ENCODE peak calls at places on chromosomes 5 and 9, in four cellular contexts. V is stimulated activated naive B cell treated with anti-CD40 and anti-IgM and Interleukin-4, amounts not matched to agents 10 μg/mL and 1 μg/mL and 100 μg/mL, for 72 hours; U is ecto neural progenitor cell; I is AG09309. H is an unnamed sample.
A peak's percentile ranks its signal among the peaks of the same experiment; 100 is the strongest.

GRCh38 chr9:136996361-136997281 is at the start of gene CLIC3:
- DNase-seq in V (no peak), U (no peak), I (no peak), H (peak; percentile 30)

GRCh38 chr5:145246961-145247744 is 588.0 kb downstream of the PRELID2 start:
- DNase-seq in V (no peak), U (no peak), I (peak; percentile 5), H (peak; percentile 62)

GRCh38 chr9:121440265-121440664 is 59.4 kb downstream of the GGTA1 start:
- DNase-seq in V (no peak), U (no peak), I (no peak), H (peak; percentile 64)

GRCh38 chr9:82680179-82680935 is 382.6 kb downstream of the RASEF start:
- DNase-seq in V (no peak), U (no peak), I (no peak), H (no peak)

GRCh38 chr5:180334176-180334575 is 19.0 kb downstream of the GFPT2 start:
- DNase-seq in V (no peak), U (no peak), I (no peak), H (no peak)

GRCh38 chr9:130172858-130173461 is 756 bp downstream of the NCS1 start:
- DNase-seq in V (no peak), U (peak; percentile 70), I (no peak), H (peak; percentile 60)

GRCh38 chr9:71146511-71146910 is 25.1 kb upstream of the TRPM3 start:
- DNase-seq in V (no peak), U (no peak), I (no peak), H (no peak)

GRCh38 chr9:90433398-90433890 is 209.2 kb downstream of the DIRAS2 start:
- DNase-seq in V (no peak), U (peak; percentile 85), I (no peak), H (no peak)

GRCh38 chr5:110865400-110866094 is 126.7 kb downstream of the SLC25A46 start:
- DNase-seq in V (no peak), U (peak; percentile 50), I (no peak), H (peak; percentile 52)

GRCh38 chr5:142959683-142960308 is 189.6 kb downstream of the ARHGAP26 start:
- DNase-seq in V (no peak), U (no peak), I (no peak), H (peak; percentile 62)

GRCh38 chr5:36573441-36573840 is 33.0 kb upstream of the SLC1A3 start:
- DNase-seq in V (no peak), U (no peak), I (no peak), H (peak; percentile 83)

GRCh38 chr9:79185866-79186265 is 385.9 kb upstream of the TLE4 start:
- DNase-seq in V (no peak), U (no peak), I (peak; percentile 68), H (no peak)

GRCh38 chr5:125408582-125409069 is 662.2 kb upstream of the ZNF608 start:
- DNase-seq in V (peak; percentile 4), U (no peak), I (peak; percentile 79), H (peak; percentile 93)

GRCh38 chr9:125815568-125815967 is 68.4 kb downstream of the PBX3 start:
- DNase-seq in V (no peak), U (no peak), I (no peak), H (peak; percentile 58)

GRCh38 chr5:90830058-90830457 is 271.5 kb downstream of the ADGRV1 start:
- DNase-seq in V (no peak), U (no peak), I (no peak), H (no peak)

GRCh38 chr9:134838651-134839431 is 41.8 kb upstream of the FCN2 start:
- DNase-seq in V (no peak), U (no peak), I (no peak), H (no peak)

GRCh38 chr5:147509710-147510651 is at the start of gene DPYSL3:
- DNase-seq in V (no peak), U (peak; percentile 88), I (peak; percentile 39), H (peak; percentile 89)

GRCh38 chr9:117188394-117188793 is 226.5 kb downstream of the ASTN2 start:
- DNase-seq in V (no peak), U (no peak), I (no peak), H (no peak)

GRCh38 chr9:34558911-34559615 is 30.5 kb downstream of the CNTFR start:
- DNase-seq in V (no peak), U (no peak), I (no peak), H (no peak)

GRCh38 chr5:178086266-178086665 is 27.1 kb upstream of the N4BP3 start:
- DNase-seq in V (no peak), U (no peak), I (no peak), H (peak; percentile 15)

GRCh38 chr5:111851616-111852015 is 94.6 kb upstream of the NREP start:
- DNase-seq in V (no peak), U (no peak), I (no peak), H (no peak)

GRCh38 chr5:135437796-135438560 is 9.2 kb downstream of the DCANP1 start:
- DNase-seq in V (no peak), U (peak; percentile 46), I (peak; percentile 85), H (peak; percentile 96)

GRCh38 chr5:59798862-59799667 is 94.5 kb downstream of the PDE4D start:
- DNase-seq in V (no peak), U (no peak), I (no peak), H (peak; percentile 65)